ENCODE peak calls at places on chromosome 17, in five cellular contexts. C, D, G, E and I are unnamed samples.

GRCh38 chr17:75447951-75448856 is 8.2 kb upstream of the TMEM94 start:
- DNase-seq in C (no peak), D (no peak), G (no peak), E (peak), I (no peak)

GRCh38 chr17:32876414-32877163 is at the start of gene MYO1D:
- DNase-seq in C (peak), D (no peak), G (no peak), E (no peak), I (peak)

GRCh38 chr17:19264681-19265080 is 27.5 kb downstream of the EPN2 start:
- DNase-seq in C (no peak), D (no peak), G (no peak), E (no peak), I (no peak)

GRCh38 chr17:10266477-10266876 is 68.1 kb upstream of the GAS7 start:
- DNase-seq in C (no peak), D (no peak), G (no peak), E (no peak), I (no peak)

GRCh38 chr17:78753316-78754250 is 28.5 kb downstream of the CYTH1 start:
- DNase-seq in C (no peak), D (no peak), G (no peak), E (no peak), I (no peak)

GRCh38 chr17:48642843-48643696 is 16.9 kb upstream of the HOXB9 start:
- DNase-seq in C (peak), D (no peak), G (no peak), E (no peak), I (no peak)

GRCh38 chr17:1725642-1726511 is 1.4 kb downstream of the WDR81 start:
- DNase-seq in C (no peak), D (no peak), G (no peak), E (no peak), I (no peak)

GRCh38 chr17:76737082-76737675 is at the start of gene SRSF2:
- DNase-seq in C (peak), D (peak), G (peak), E (peak), I (peak)

GRCh38 chr17:70378005-70378404 is 208.7 kb downstream of the KCNJ2 start:
- DNase-seq in C (no peak), D (no peak), G (no peak), E (no peak), I (no peak)

GRCh38 chr17:39848600-39848999 is 15.5 kb downstream of the IKZF3 start:
- DNase-seq in C (no peak), D (no peak), G (no peak), E (no peak), I (peak)

GRCh38 chr17:20223808-20224328 is 214.7 kb downstream of the SPECC1 start:
- DNase-seq in C (no peak), D (no peak), G (no peak), E (no peak), I (no peak)

GRCh38 chr17:50365165-50365564 is 7.8 kb downstream of the MRPL27 start:
- DNase-seq in C (no peak), D (no peak), G (no peak), E (no peak), I (no peak)

GRCh38 chr17:34318474-34318873 is 761 bp upstream of the CCL8 start:
- DNase-seq in C (no peak), D (no peak), G (no peak), E (no peak), I (no peak)
- TF ChIP-seq CTCF in C (peak), D (no peak), G (no peak), E (no peak), I (no peak)

GRCh38 chr17:80942360-80943345 is 49.0 kb upstream of the CHMP6 start:
- DNase-seq in C (no peak), D (no peak), G (peak), E (peak), I (peak)
- TF ChIP-seq CTCF in C (no peak), D (no peak), G (no peak), E (peak), I (no peak)

DNA sequence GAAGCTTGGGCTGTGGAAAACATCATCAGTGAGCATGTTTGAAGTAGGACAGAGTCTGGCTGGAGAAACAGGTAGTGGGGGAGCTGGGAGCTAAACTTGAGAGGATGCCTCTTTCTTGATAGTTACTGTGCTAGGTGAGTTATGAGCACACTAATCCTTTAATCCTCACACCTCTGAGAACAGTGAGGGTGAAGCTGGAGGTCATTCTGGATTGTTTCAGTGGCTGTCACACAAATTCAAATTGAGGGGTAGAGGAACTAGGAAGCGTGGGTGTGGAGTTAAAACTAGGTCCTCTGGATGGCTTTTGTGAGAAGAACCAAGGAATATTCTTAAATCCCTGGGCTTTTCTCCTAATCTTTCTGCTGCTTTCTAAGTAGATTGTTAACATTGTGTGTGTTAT is 3.3 kb downstream of the AKAP1 start:
- DNase-seq in C (no peak), D (no peak), G (no peak), E (no peak), I (no peak)
- TF ChIP-seq CTCF in C (no peak), D (no peak), G (no peak), E (no peak), I (no peak)

GRCh38 chr17:15029469-15029868 is 235.7 kb downstream of the PMP22 start:
- DNase-seq in C (no peak), D (no peak), G (no peak), E (no peak), I (no peak)
- TF ChIP-seq CTCF in C (no peak), D (no peak), G (no peak), E (no peak), I (no peak)

GRCh38 chr17:29565643-29566472 is 979 bp downstream of the ABHD15 start:
- DNase-seq in C (peak), D (no peak), G (no peak), E (no peak), I (peak)
- TF ChIP-seq CTCF in C (peak), D (no peak), G (no peak), E (no peak), I (no peak)